ENCODE peak calls at places on chromosomes 5 and 9, in six cellular contexts. Z is K562, K is GM12878, T is SK-N-SH, I is H1, V is HepG2. P is an unnamed sample.

GRCh38 chr5:181160144-181160754 is 12.9 kb downstream of the OR2V2 start:
- DNase-seq in V (no peak), Z (peak), T (peak), I (no peak), K (no peak), P (no peak)

GRCh38 chr9:137000177-137000930 is 4.0 kb upstream of the CLIC3 start:
- DNase-seq in Z (no peak), K (peak), V (no peak), I (no peak), T (no peak), P (peak)

GRCh38 chr5:31614147-31615030 is 24.5 kb upstream of the PDZD2 start:
- DNase-seq in T (no peak), I (no peak), K (no peak), V (no peak), Z (no peak), P (no peak)

GRCh38 chr9:109166771-109167601 is at the start of gene FRRS1L:
- DNase-seq in T (peak), Z (no peak), K (no peak), V (no peak), I (no peak), P (no peak)

GRCh38 chr9:93258818-93259489 is 75.0 kb downstream of the WNK2 start:
- DNase-seq in I (no peak), Z (no peak), K (no peak), T (peak), V (no peak), P (no peak)

GRCh38 chr9:110125207-110125751 is 82.7 kb downstream of the C9orf152 start:
- DNase-seq in K (no peak), Z (no peak), T (no peak), V (peak), I (peak), P (no peak)

GRCh38 chr5:170474489-170475266 is 29.1 kb upstream of the KCNIP1 start:
- DNase-seq in Z (no peak), I (no peak), K (no peak), T (no peak), V (no peak), P (no peak)

GRCh38 chr5:67283275-67283987 is 86.8 kb upstream of the CD180 start:
- DNase-seq in V (peak), Z (no peak), T (no peak), K (no peak), I (no peak), P (no peak)

GRCh38 chr9:94031380-94031779 is 52.9 kb upstream of the PTPDC1 start:
- DNase-seq in V (no peak), K (no peak), I (no peak), T (no peak), Z (peak), P (no peak)

GRCh38 chr5:28403846-28404245 is 1365.5 kb upstream of the CDH9 start:
- DNase-seq in I (no peak), T (no peak), K (no peak), V (no peak), Z (no peak), P (no peak)

GRCh38 chr9:105141448-105142101 is 102.9 kb upstream of the SLC44A1 start:
- DNase-seq in Z (no peak), I (no peak), K (no peak), T (no peak), V (no peak), P (no peak)

GRCh38 chr9:120366646-120367019 is 213.3 kb downstream of the CDK5RAP2 start:
- DNase-seq in Z (no peak), T (no peak), K (no peak), I (peak), V (peak), P (no peak)

GRCh38 chr5:122499617-122500016 is 187.6 kb downstream of the SNCAIP start:
- DNase-seq in K (no peak), T (no peak), I (no peak), Z (no peak), V (no peak), P (no peak)

GRCh38 chr9:70263421-70263820 is 4.6 kb downstream of the SMC5 start:
- DNase-seq in I (no peak), Z (no peak), K (no peak), T (no peak), V (no peak), P (no peak)

GRCh38 chr5:151448038-151448985 is 909 bp downstream of the SLC36A1 start:
- DNase-seq in T (no peak), V (peak), I (peak), Z (peak), K (no peak), P (peak)

GRCh38 chr5:175746851-175747250 is 89.0 kb downstream of the HRH2 start:
- DNase-seq in K (no peak), I (no peak), V (no peak), Z (peak), T (peak), P (no peak)

GRCh38 chr9:37309136-37309535 is 113.4 kb upstream of the GRHPR start:
- DNase-seq in V (peak), T (no peak), K (no peak), Z (peak), I (peak), P (no peak)

GRCh38 chr5:26763151-26763550 is 275.2 kb downstream of the CDH9 start:
- DNase-seq in T (no peak), Z (no peak), V (no peak), I (no peak), K (no peak), P (no peak)

GRCh38 chr5:170651902-170652301 is 131.6 kb upstream of the GABRP start:
- DNase-seq in Z (no peak), K (no peak), V (no peak), I (no peak), T (no peak), P (no peak)

GRCh38 chr5:36655171-36655570 is 48.8 kb downstream of the SLC1A3 start:
- DNase-seq in V (no peak), T (no peak), Z (no peak), I (no peak), K (no peak), P (no peak)

GRCh38 chr9:114738581-114739316 is 56.8 kb upstream of the TEX48 start:
- DNase-seq in K (peak), T (peak), V (peak), I (peak), Z (peak), P (peak)

GRCh38 chr5:67050125-67050524 is 146.5 kb downstream of the CD180 start:
- DNase-seq in I (no peak), T (no peak), V (no peak), K (no peak), Z (no peak), P (no peak)

GRCh38 chr9:70046274-70047070 is 2.8 kb downstream of the MAMDC2 start:
- DNase-seq in Z (no peak), I (no peak), K (no peak), V (no peak), T (no peak), P (no peak)

GRCh38 chr5:126098330-126099017 is 324.7 kb upstream of the GRAMD2B start:
- DNase-seq in T (peak), I (no peak), V (no peak), K (no peak), Z (no peak), P (no peak)

GRCh38 chr5:146646441-146646840 is 130.5 kb upstream of the GPR151 start:
- DNase-seq in T (no peak), K (no peak), Z (no peak), I (no peak), V (no peak), P (no peak)

GRCh38 chr5:124059200-124059599 is 547.2 kb downstream of the CSNK1G3 start:
- DNase-seq in T (no peak), I (no peak), V (no peak), Z (no peak), K (no peak), P (no peak)

GRCh38 chr9:87554177-87554940 is 56.7 kb downstream of the DAPK1 start:
- DNase-seq in V (no peak), K (no peak), I (no peak), T (no peak), Z (no peak), P (no peak)

GRCh38 chr5:142977363-142978051 is 207.3 kb downstream of the ARHGAP26 start:
- DNase-seq in K (peak), Z (peak), V (no peak), T (no peak), I (no peak), P (peak)

GRCh38 chr5:173954671-173955605 is 34.0 kb upstream of the C5orf47 start:
- DNase-seq in K (no peak), Z (no peak), T (no peak), I (no peak), V (no peak), P (no peak)

GRCh38 chr5:33037101-33037500 is 326.0 kb downstream of the NPR3 start:
- DNase-seq in K (no peak), T (no peak), Z (no peak), I (no peak), V (no peak), P (no peak)

GRCh38 chr5:151682751-151683331 is 3.9 kb downstream of the SPARC start:
- DNase-seq in Z (no peak), I (no peak), V (no peak), K (no peak), T (no peak), P (no peak)

GRCh38 chr5:127833999-127834953 is 131.1 kb downstream of the CCDC192 start:
- DNase-seq in Z (no peak), I (no peak), V (no peak), T (no peak), K (no peak), P (no peak)

GRCh38 chr5:87390576-87391199 is 22.0 kb downstream of the CCNH start:
- DNase-seq in Z (no peak), V (no peak), I (no peak), T (no peak), K (no peak), P (no peak)

GRCh38 chr5:105685884-105686283 is 1984.9 kb downstream of the EFNA5 start:
- DNase-seq in T (no peak), K (no peak), I (no peak), V (no peak), Z (no peak), P (no peak)

GRCh38 chr5:141703133-141703561 is 21.1 kb upstream of the ARAP3 start:
- DNase-seq in T (no peak), K (no peak), I (no peak), Z (no peak), V (no peak), P (no peak)

DNA sequence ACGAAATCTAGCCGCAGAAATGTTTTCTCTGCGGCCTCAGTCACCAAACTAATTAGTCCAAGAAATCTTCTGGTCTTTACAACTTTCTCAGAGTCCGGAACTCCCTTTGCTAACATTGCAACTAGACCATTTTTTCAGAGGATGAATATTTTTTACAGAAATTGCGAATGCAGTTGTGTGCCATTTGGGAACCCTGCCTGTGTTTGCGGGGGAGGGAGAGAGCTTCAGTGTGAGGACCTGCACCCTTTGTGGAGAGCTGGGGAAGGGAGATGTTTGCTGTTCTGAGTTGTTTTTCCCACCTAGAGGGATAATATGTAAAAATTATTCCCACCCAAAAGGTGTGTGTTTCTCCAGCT is 2.1 kb downstream of the IRX1 start:
- DNase-seq in V (no peak), I (no peak), T (no peak), K (no peak), Z (no peak), P (no peak)
- H3K4me3 ChIP-seq in V (no peak), I (peak), T (no peak), K (no peak), Z (no peak), P (no peak)

DNA sequence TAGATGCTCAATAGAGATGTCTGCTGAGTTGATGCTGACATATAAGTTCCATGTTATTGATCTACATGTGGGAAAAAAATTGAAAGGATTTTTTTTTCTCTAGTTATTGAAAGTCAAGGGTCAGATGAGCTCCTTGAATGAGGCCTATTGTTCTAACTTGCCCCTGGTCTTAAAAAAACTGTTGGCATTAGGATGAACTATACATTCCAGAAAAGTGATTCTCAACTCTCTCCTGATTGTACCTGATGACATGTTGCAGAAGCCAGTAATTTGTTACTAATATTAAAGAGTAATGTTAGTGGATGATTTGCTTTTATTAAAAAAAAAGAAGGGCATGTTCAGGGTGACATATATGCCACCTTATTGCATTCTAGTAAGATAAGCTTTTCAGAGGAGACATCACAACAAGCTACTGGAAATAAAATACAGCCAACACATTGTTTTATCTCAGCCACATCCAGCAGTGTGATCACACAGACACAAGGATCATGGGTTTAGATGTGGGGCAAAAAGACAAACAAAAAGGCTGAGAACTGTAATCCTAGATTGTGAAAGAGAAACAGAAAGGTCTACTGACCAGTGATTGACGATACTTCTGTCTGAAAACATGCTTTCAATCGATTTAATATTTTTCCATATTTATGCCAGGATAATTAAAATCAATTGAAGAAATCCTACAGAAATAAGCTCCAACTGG is 1314.1 kb upstream of the C9orf72 start:
- DNase-seq in I (no peak), Z (no peak), K (no peak), V (no peak), T (no peak), P (no peak)
- TF ChIP-seq GABPA in I (no peak), Z (no peak), K (no peak), V (no peak), T (no peak), P (no peak)

GRCh38 chr9:134647359-134648115 is 5.9 kb downstream of the COL5A1 start:
- DNase-seq in K (no peak), V (no peak), Z (no peak), I (no peak), T (no peak), P (no peak)

GRCh38 chr9:134643306-134643705 is 1.7 kb downstream of the COL5A1 start:
- DNase-seq in K (no peak), T (peak), V (no peak), Z (no peak), I (no peak), P (no peak)

GRCh38 chr9:134648701-134649525 is 7.3 kb downstream of the COL5A1 start:
- DNase-seq in I (no peak), T (no peak), K (no peak), Z (no peak), V (no peak), P (no peak)

GRCh38 chr9:134644715-134645606 is 3.4 kb downstream of the COL5A1 start:
- DNase-seq in K (no peak), V (no peak), T (peak), Z (peak), I (no peak), P (no peak)

DNA sequence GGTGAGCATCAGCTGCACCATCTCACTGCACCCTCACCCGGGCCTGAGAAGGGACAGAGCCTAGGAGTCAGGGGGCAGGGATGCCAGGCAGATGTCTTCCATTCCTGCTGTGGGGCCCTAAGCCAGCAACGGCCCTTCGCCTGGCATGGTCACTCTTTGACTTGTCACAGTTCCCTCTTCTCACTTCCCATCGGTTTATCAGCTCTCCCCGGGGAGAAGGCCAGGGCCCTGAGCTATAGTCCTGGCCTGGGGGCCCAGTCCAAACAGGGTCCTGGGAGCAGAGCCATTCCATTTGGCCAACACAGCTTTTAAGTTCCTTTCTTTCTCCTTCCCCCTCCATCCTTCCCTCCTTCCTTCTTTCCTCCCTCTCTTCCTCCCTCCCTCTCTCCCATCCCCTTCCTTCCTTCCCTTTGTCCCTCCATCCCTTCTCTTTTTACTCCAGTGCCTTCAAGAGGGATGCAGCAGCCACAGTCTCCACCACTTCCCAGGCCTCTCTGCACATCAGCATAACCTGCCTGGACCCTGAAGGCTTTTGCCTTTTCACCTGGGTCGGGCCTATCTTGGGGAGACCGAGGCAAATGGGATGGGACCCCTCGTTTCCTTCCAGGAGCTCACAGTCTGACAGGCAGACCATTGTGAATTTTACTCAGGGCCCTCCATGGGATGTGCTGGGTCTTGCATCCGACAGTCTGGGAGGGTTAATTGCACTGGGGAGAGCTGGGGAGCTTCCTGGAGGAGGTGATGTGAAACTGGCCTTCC is 4.2 kb downstream of the COL5A1 start:
- DNase-seq in Z (no peak), V (no peak), I (no peak), T (no peak), K (no peak), P (no peak)
- H3K4me3 ChIP-seq in Z (no peak), V (no peak), I (no peak), T (peak), K (no peak), P (no peak)

DNA sequence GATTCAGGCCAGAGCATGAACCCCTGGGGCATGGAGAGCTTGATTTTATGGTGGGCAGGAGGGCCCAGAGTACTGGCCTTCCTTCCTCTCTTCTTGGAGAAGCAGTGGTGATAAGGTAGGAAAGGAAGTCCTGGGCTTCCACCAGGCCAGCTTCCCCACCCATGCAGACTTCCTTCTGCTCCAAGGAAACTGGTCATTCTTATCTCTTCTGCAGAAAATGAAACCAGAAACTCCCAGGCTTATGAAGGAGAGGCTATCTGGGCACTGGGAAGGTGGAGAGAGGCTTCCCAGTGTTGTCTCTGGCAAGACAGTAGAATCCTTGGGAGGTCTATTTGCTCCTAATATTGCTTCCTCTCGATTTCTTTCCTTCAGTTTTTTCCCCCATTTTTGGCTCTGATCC is 110.5 kb upstream of the EQTN start:
- DNase-seq in K (no peak), I (no peak), Z (no peak), V (no peak), T (no peak), P (no peak)
- TF ChIP-seq GABPA in K (no peak), I (no peak), Z (no peak), V (no peak), T (no peak), P (no peak)

GRCh38 chr5:158553195-158553945 is 546.3 kb downstream of the EBF1 start:
- DNase-seq in V (no peak), K (no peak), I (no peak), Z (no peak), T (peak), P (no peak)
- H3K4me3 ChIP-seq in V (no peak), K (no peak), I (no peak), Z (no peak), T (no peak), P (no peak)

GRCh38 chr5:61052870-61053269 is 107.9 kb downstream of the NDUFAF2 start:
- DNase-seq in Z (no peak), V (peak), K (no peak), T (no peak), I (no peak), P (no peak)

GRCh38 chr5:61051267-61051666 is 106.3 kb downstream of the NDUFAF2 start:
- DNase-seq in I (no peak), Z (no peak), T (no peak), V (peak), K (no peak), P (no peak)

GRCh38 chr5:61053937-61054336 is 108.3 kb downstream of the SMIM15 start:
- DNase-seq in V (peak), T (no peak), I (no peak), Z (no peak), K (no peak), P (no peak)

GRCh38 chr5:61059499-61059898 is 102.8 kb downstream of the SMIM15 start:
- DNase-seq in K (no peak), I (no peak), V (no peak), T (no peak), Z (no peak), P (no peak)

DNA sequence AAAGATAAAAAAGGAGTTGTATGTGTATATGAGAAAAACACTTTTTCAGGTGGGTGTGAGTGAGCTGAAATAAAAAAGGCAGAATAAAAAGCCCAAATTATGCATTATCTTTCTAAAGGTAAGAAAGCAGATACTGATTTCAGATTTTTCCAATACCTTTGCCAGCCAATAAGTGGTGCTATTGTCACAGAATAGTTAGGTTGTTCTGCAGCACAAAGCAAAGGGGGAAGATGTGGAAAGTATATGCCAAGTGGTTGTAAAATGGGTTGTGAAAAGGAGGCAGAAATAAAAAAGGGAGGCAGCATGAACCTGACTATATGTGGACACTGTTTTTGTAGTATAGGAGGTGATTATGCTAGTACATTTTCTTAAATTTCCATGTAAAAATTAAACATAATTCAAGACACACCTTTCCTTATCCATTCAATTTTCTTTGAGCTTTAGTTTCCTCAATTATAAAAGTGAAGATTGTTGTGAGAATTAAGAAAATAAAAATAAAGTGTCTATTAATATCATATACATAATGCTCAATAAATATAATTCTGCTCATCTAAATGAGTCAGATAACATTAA is 106.7 kb downstream of the SMIM15 start:
- DNase-seq in K (peak), T (peak), V (peak), Z (peak), I (no peak), P (peak)
- TF ChIP-seq GABPA in K (no peak), T (no peak), V (no peak), Z (no peak), I (no peak), P (no peak)

DNA sequence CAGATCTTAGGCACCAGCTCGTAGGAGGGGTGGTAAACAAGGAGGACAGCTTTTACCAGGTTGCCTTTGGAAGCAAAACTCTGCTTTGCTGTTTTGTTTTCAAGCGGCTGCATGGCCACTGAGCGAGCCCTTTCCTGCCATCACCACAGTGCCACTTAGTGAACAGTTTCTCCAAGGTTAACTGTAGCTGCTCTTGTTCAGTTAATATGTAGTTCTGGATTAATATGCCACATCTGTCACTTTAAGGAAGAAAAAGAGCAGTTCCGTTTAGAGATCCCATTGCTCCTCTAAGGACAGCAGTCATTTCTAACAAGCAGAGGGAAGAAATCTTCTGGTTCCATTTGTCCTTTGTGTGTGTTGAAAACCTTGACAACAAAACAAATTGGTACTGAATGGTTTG is 10.4 kb upstream of the ABL1 start:
- DNase-seq in V (no peak), T (no peak), K (no peak), I (no peak), Z (peak), P (no peak)
- H3K4me3 ChIP-seq in V (no peak), T (no peak), K (no peak), I (no peak), Z (no peak), P (no peak)